ENCODE peak calls at places on chromosomes 3 and 15, in five cellular contexts. F is WTC11, U is HL-60, L is left ventricle myocardium inferior, C is breast epithelium. A is an unnamed sample.

GRCh38 chr3:186955898-186956696 is 25.8 kb downstream of the ST6GAL1 start:
- DNase-seq in U (no peak), L (no peak), C (no peak), F (no peak), A (no peak)

GRCh38 chr15:38809621-38810020 is 245.0 kb upstream of the RASGRP1 start:
- DNase-seq in L (no peak), C (no peak), U (no peak), F (no peak), A (no peak)

GRCh38 chr15:41928100-41928499 is 34.2 kb upstream of the SPTBN5 start:
- DNase-seq in F (no peak), L (no peak), C (no peak), U (no peak), A (no peak)

GRCh38 chr15:45863881-45864580 is 229.2 kb downstream of the SQOR start:
- DNase-seq in C (no peak), U (no peak), F (no peak), L (no peak), A (no peak)

GRCh38 chr3:55305714-55306485 is 181.2 kb downstream of the WNT5A start:
- DNase-seq in C (no peak), F (no peak), U (no peak), L (no peak), A (no peak)

GRCh38 chr15:80127911-80128310 is 24.9 kb upstream of the FAH start:
- DNase-seq in U (no peak), C (no peak), L (no peak), F (no peak), A (no peak)

GRCh38 chr3:123706871-123707270 is 122.0 kb upstream of the HACD2 start:
- DNase-seq in C (no peak), L (no peak), F (no peak), U (no peak), A (no peak)

GRCh38 chr3:85821130-85821756 is 862.5 kb downstream of the CADM2 start:
- DNase-seq in L (no peak), C (no peak), U (no peak), F (peak), A (no peak)

GRCh38 chr15:89051875-89052274 is 36.4 kb upstream of the ABHD2 start:
- DNase-seq in U (no peak), F (no peak), C (no peak), L (no peak), A (no peak)

GRCh38 chr15:85010472-85011209 is 29.0 kb downstream of the PDE8A start:
- DNase-seq in F (no peak), U (no peak), L (no peak), C (no peak), A (no peak)
- TF ChIP-seq CTCF in F (no peak), U (no peak), L (no peak), C (no peak), A (peak)

GRCh38 chr3:126113733-126114132 is 29.8 kb upstream of the SLC41A3 start:
- DNase-seq in L (no peak), F (peak), U (no peak), C (no peak), A (no peak)
- TF ChIP-seq CTCF in L (peak), F (peak), U (peak), C (no peak), A (peak)

GRCh38 chr15:60514261-60514881 is 35.4 kb upstream of the ICE2 start:
- DNase-seq in L (no peak), C (no peak), F (no peak), U (no peak), A (no peak)

GRCh38 chr15:60512937-60513336 is 34.0 kb upstream of the ICE2 start:
- DNase-seq in C (no peak), F (no peak), U (no peak), L (no peak), A (no peak)

GRCh38 chr15:60509470-60509869 is 30.5 kb upstream of the ICE2 start:
- DNase-seq in U (no peak), L (no peak), C (no peak), F (no peak), A (no peak)

GRCh38 chr15:60510006-60510405 is 31.1 kb upstream of the ICE2 start:
- DNase-seq in F (no peak), L (no peak), C (no peak), U (no peak), A (no peak)

GRCh38 chr15:60511351-60512157 is 32.6 kb upstream of the ICE2 start:
- DNase-seq in F (no peak), L (no peak), C (no peak), U (no peak), A (no peak)
- TF ChIP-seq CTCF in F (no peak), L (no peak), C (no peak), U (no peak), A (no peak)

GRCh38 chr3:72973786-72974185 is 22.8 kb upstream of the PPP4R2 start:
- DNase-seq in C (no peak), L (no peak), U (no peak), F (no peak), A (no peak)

GRCh38 chr3:72976182-72976825 is 20.3 kb upstream of the PPP4R2 start:
- DNase-seq in C (no peak), U (no peak), F (no peak), L (no peak), A (no peak)

GRCh38 chr3:72977060-72977459 is 19.6 kb upstream of the PPP4R2 start:
- DNase-seq in L (no peak), F (no peak), C (no peak), U (peak), A (no peak)

GRCh38 chr3:72974956-72975355 is 21.7 kb upstream of the PPP4R2 start:
- DNase-seq in U (no peak), F (no peak), C (no peak), L (no peak), A (no peak)

DNA sequence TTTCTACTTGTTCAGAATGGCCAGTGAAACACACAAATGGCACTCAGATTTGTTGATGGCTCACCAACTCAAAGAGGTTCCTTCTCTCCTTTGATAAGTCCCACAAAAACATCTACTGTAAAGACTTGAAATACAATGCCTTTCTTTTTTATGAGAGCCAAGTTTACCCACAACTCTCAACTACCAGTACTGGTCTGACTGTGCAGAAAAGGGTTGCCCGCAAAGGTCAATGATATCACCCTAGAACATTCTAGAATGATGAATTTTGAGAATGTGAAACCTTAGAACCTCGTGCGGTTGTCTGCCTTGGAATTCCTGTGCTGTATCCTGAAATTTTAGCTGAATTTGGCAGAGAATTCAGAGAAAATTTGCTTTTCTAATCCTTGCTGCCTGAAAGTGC is 19.1 kb upstream of the PPP4R2 start:
- DNase-seq in U (no peak), C (no peak), F (no peak), L (no peak), A (no peak)
- TF ChIP-seq CTCF in U (no peak), C (no peak), F (no peak), L (no peak), A (no peak)

DNA sequence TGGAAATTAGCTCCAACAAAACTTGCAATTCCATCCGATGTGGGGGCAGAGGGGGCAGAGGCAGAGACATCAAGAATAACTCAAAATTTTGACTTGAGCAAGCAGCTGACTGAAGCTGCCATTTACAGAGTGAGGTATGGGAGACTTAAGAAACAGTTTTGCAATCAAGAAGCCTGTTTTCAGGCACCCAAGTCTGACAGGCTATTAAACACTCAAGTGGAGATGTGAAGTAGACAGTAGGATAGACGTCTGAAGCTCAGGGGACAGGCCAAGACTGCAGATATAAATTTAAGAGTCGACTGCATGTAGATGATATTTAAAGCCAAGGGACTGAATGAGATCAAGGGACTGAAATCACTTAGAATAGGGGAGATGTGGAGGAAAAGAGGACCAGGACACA is 9.9 kb upstream of the SH3BP5 start:
- DNase-seq in F (no peak), U (no peak), L (no peak), C (no peak), A (no peak)
- TF ChIP-seq CTCF in F (no peak), U (no peak), L (no peak), C (no peak), A (no peak)